ENCODE peak calls at places on chromosomes 12 and 14, in seven cellular contexts. N, Q, T, Z, B, F and P are unnamed samples.

GRCh38 chr12:45388545-45388944 is 172.7 kb downstream of the ANO6 start:
- DNase-seq in N (no peak), Q (no peak), T (no peak), Z (peak), B (no peak), F (peak), P (no peak)

GRCh38 chr14:91108941-91109611 is 4.8 kb upstream of the DGLUCY start:
- DNase-seq in N (peak), Q (peak), T (no peak), Z (peak), B (no peak), F (peak), P (peak)

GRCh38 chr12:130879212-130879686 is 7.4 kb downstream of the RAN start:
- DNase-seq in N (no peak), Q (no peak), T (no peak), Z (no peak), B (no peak), F (no peak), P (peak)

GRCh38 chr12:84644936-84645335 is 267.7 kb downstream of the SLC6A15 start:
- DNase-seq in N (no peak), Q (no peak), T (no peak), Z (no peak), B (no peak), F (no peak), P (no peak)

GRCh38 chr12:96398422-96399080 is 1.7 kb downstream of the CDK17 start:
- DNase-seq in N (no peak), Q (no peak), T (no peak), Z (no peak), B (no peak), F (no peak), P (peak)

GRCh38 chr14:37637341-37637740 is 41.9 kb downstream of the TTC6 start:
- DNase-seq in N (no peak), Q (no peak), T (no peak), Z (no peak), B (no peak), F (no peak), P (no peak)

GRCh38 chr12:49825360-49825970 is 2.7 kb downstream of the NCKAP5L start:
- DNase-seq in N (no peak), Q (no peak), T (no peak), Z (no peak), B (no peak), F (peak), P (no peak)

GRCh38 chr12:12467222-12467621 is 95.4 kb downstream of the DUSP16 start:
- DNase-seq in N (no peak), Q (no peak), T (no peak), Z (peak), B (no peak), F (no peak), P (no peak)

GRCh38 chr12:46959484-46959883 is 119.9 kb upstream of the PCED1B start:
- DNase-seq in N (no peak), Q (no peak), T (peak), Z (no peak), B (no peak), F (peak), P (no peak)

GRCh38 chr12:45660330-45660729 is 69.2 kb upstream of the ARID2 start:
- DNase-seq in N (peak), Q (peak), T (no peak), Z (no peak), B (no peak), F (peak), P (no peak)

GRCh38 chr14:24935796-24936195 is 114.2 kb downstream of the STXBP6 start:
- DNase-seq in N (no peak), Q (no peak), T (no peak), Z (no peak), B (no peak), F (no peak), P (no peak)

GRCh38 chr14:50340945-50341344 is 28.8 kb downstream of the DMAC2L start:
- DNase-seq in N (no peak), Q (no peak), T (no peak), Z (peak), B (no peak), F (no peak), P (no peak)

GRCh38 chr14:58533417-58533816 is 104.3 kb upstream of the DACT1 start:
- DNase-seq in N (no peak), Q (no peak), T (no peak), Z (no peak), B (no peak), F (peak), P (no peak)

GRCh38 chr12:51759175-51759574 is 89.3 kb downstream of the FIGNL2 start:
- DNase-seq in N (no peak), Q (no peak), T (no peak), Z (no peak), B (no peak), F (peak), P (no peak)

GRCh38 chr12:16187684-16188083 is 89.8 kb downstream of the SLC15A5 start:
- DNase-seq in N (no peak), Q (no peak), T (no peak), Z (no peak), B (no peak), F (no peak), P (no peak)

GRCh38 chr12:16184691-16185090 is 92.8 kb downstream of the SLC15A5 start:
- DNase-seq in N (no peak), Q (no peak), T (no peak), Z (no peak), B (no peak), F (no peak), P (no peak)

DNA sequence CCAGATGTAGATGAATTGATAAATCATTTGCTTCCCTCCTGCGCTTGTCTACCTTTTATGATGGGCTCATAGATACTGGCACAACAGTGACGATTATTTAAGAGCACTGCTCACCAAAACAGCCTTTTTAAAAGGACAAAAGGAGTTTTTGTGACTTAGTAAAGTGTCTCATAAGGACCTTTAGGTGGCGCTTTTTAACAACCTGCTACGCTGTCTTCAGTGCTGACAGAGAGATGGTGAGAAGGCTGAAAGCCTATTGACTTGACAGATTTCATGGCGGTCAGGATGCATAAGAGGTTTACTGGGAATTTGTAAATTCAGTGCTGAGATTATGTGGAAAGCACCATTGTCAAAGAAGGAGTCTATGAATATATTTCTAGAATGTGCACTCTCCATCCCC is 87.6 kb downstream of the SLC15A5 start:
- DNase-seq in N (no peak), Q (no peak), T (no peak), Z (no peak), B (no peak), F (peak), P (no peak)
- TF ChIP-seq CTCF in N (no peak), Q (no peak), T (no peak), Z (no peak), B (peak), F (peak), P (no peak)

GRCh38 chr12:55194382-55194781 is 26.4 kb upstream of the OR10A7 start:
- DNase-seq in N (no peak), Q (no peak), T (no peak), Z (no peak), B (no peak), F (no peak), P (no peak)

GRCh38 chr12:55188573-55188972 is 32.3 kb upstream of the OR10A7 start:
- DNase-seq in N (no peak), Q (no peak), T (no peak), Z (no peak), B (no peak), F (no peak), P (no peak)

DNA sequence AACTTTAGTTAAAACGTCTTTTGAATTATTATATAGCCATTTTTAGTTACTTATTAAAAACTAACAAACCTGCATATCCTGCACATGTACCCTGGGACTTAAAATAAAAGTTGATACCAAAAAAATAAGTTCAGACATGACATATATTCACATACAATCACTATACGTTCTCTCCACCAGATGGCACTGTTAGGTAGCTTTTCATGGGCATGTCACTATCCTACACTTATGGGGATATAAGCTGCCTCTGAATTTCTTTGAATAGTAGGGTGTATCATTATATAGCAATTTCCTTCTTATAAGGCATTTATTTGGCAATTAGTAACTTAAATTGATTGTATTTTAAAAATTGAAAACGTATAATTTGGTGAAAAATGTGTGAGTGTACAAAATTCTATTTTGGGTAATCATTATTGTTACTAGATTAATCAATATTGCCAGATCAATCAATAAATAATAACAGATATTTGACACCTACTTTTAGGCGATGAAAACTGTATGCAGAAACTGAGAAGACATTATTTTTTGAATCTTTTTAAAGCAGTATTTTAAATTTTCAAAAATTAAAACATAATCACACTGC is 31.8 kb upstream of the OR10A7 start:
- DNase-seq in N (no peak), Q (no peak), T (peak), Z (peak), B (peak), F (peak), P (peak)
- TF ChIP-seq CTCF in N (no peak), Q (peak), T (peak), Z (peak), B (peak), F (peak), P (peak)

GRCh38 chr14:72098202-72098601 is 166.0 kb downstream of the RGS6 start:
- DNase-seq in N (no peak), Q (no peak), T (no peak), Z (no peak), B (no peak), F (no peak), P (no peak)

GRCh38 chr14:72104011-72104613 is 171.9 kb downstream of the RGS6 start:
- DNase-seq in N (no peak), Q (peak), T (no peak), Z (peak), B (no peak), F (no peak), P (peak)
- TF ChIP-seq CTCF in N (no peak), Q (peak), T (peak), Z (peak), B (peak), F (no peak), P (peak)

GRCh38 chr12:110687770-110688169 is 1.1 kb downstream of the HVCN1 start:
- DNase-seq in N (no peak), Q (no peak), T (no peak), Z (peak), B (no peak), F (peak), P (peak)

GRCh38 chr12:110688446-110689001 is 391 bp downstream of the HVCN1 start:
- DNase-seq in N (no peak), Q (peak), T (no peak), Z (no peak), B (no peak), F (no peak), P (peak)

GRCh38 chr12:110686294-110686903 is 2.5 kb downstream of the HVCN1 start:
- DNase-seq in N (no peak), Q (no peak), T (no peak), Z (no peak), B (no peak), F (no peak), P (peak)

GRCh38 chr12:110689601-110690430 is 901 bp upstream of the HVCN1 start:
- DNase-seq in N (peak), Q (no peak), T (no peak), Z (peak), B (no peak), F (peak), P (peak)

GRCh38 chr12:110689002-110689600 is at the start of gene HVCN1:
- DNase-seq in N (peak), Q (peak), T (no peak), Z (peak), B (peak), F (no peak), P (peak)
- TF ChIP-seq CTCF in N (no peak), Q (no peak), T (no peak), Z (no peak), B (no peak), F (no peak), P (no peak)

DNA sequence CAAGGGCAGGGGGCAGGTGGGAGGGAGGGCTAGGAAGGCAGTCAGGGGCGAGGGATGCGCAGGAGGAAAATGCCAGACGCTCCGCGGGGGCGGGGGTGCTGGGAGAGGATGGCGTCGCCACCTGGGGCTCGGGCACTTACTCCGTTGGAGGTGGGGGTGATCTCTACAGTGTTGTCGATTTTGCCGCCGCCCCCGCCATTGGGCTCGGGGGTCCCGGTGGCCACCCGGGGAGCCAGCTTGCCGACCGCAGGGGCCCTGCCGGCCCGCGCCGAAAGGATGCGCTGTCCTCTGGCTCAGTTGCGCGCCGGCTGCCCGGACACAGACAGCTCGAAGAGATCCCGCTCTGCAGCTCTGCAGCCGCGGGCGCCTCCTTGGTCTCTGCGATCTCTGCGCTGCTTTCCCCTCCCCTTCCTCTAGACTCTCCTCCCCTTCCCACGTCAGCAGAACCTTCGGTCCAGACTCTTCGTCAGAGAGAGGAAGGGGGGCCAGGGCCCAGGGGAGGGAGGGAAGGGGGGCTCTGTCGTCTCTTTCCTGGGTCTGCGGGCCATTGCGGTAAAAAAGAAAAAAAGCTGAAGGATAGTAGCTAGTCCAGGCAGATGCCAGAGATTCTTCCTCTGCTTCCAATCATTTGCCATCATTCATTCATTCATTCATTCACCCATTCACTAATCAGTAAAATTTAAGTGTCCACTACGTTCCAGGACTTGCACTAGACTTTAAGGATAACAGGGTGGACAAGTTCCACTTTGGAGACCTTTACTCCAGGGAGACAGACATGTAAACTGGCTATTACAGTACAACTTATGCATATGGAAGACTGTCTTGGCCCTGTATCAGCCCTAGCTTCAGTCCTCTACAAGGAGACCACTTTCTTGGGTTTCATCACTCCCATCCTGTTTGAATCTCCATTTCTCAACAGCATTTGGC is at the start of gene SLC22A17:
- DNase-seq in N (peak), Q (peak), T (peak), Z (peak), B (peak), F (peak), P (no peak)
- TF ChIP-seq CTCF in N (no peak), Q (no peak), T (peak), Z (no peak), B (no peak), F (peak), P (no peak)

GRCh38 chr14:96307434-96307833 is 51.4 kb downstream of the BDKRB1 start:
- DNase-seq in N (no peak), Q (no peak), T (no peak), Z (no peak), B (no peak), F (no peak), P (no peak)
- TF ChIP-seq CTCF in N (no peak), Q (no peak), T (no peak), Z (no peak), B (no peak), F (no peak), P (no peak)

GRCh38 chr14:63686926-63687325 is 40.9 kb downstream of the SGPP1 start:
- DNase-seq in N (no peak), Q (no peak), T (no peak), Z (no peak), B (no peak), F (no peak), P (no peak)
- TF ChIP-seq CTCF in N (no peak), Q (no peak), T (no peak), Z (no peak), B (no peak), F (no peak), P (no peak)

DNA sequence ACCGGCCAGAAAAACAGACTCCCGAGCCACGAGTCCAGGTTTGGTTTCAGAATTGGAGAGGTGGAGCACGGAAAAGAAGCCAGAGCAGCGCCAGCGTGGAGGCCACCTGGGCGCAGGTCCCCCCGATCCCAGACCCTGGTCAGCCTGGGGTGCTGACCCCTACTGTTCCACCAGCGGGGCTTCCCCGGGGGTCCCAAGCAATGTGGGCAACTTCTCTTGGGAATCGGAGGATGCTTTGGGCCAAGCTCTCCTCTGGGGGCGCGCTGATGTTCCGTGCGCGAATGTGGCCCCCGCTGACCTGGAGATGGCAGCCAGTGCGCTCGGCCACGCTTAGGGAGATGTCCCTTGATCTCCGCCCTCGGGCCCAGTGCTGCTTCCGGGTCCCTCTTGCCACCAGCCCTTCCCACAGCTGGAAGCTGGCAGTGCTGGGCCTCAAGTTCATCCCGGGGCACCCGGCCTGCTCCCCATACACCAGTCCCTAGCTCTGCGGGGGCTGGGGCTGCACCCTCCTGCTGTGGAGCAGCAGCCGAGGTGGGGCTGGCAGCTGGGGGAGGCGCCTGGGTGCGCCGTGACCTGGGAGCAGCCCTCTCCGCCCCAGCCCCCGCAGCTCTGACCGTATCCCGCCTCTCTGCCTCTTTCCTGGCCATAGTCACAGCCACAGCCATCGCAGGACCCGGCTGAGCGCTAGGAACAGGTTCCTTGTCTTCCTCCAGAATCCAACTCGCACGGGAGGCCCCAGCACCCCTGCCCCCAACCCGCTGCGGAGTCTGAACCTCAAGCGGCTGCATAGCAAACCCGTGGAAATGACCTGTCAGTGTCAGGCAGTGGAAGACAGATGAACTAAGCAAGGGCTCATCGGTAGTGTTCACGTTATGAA is 91.2 kb downstream of the RCOR1 start:
- DNase-seq in N (peak), Q (peak), T (no peak), Z (no peak), B (no peak), F (no peak), P (no peak)
- TF ChIP-seq CTCF in N (no peak), Q (no peak), T (no peak), Z (no peak), B (no peak), F (no peak), P (no peak)